ENCODE peak calls at places on chromosomes 3 and 15, in seven cellular contexts. N is psoas muscle, D is neural progenitor cell, B is lower leg skin, U is endothelial cell, L is uterus, H is GM06990. W is an unnamed sample.

GRCh38 chr15:42890161-42890913 is 30.2 kb downstream of the TTBK2 start:
- DNase-seq in N (no peak), D (no peak), B (no peak), U (no peak), L (no peak), H (no peak), W (no peak)

GRCh38 chr3:127213381-127213918 is 20.5 kb downstream of the PRR23E start:
- DNase-seq in N (no peak), D (no peak), B (no peak), U (no peak), L (no peak), H (no peak), W (no peak)

GRCh38 chr3:193997228-193998192 is 138.4 kb upstream of the HES1 start:
- DNase-seq in N (peak; percentile 32), D (no peak), B (no peak), U (no peak), L (peak; percentile 34), H (no peak), W (no peak)

GRCh38 chr3:186241910-186242821 is 119.9 kb downstream of the DGKG start:
- DNase-seq in N (peak; percentile 72), D (peak; percentile 84), B (peak; percentile 62), U (peak; percentile 70), L (peak; percentile 26), H (peak; percentile 70), W (no peak)

GRCh38 chr15:60095711-60096110 is 91.6 kb downstream of the FOXB1 start:
- DNase-seq in N (no peak), D (no peak), B (no peak), U (no peak), L (no peak), H (no peak), W (no peak)

GRCh38 chr3:172315401-172316091 is 132.7 kb downstream of the GHSR start:
- DNase-seq in N (no peak), D (no peak), B (peak; percentile 37), U (no peak), L (peak; percentile 90), H (no peak), W (no peak)

GRCh38 chr15:68380456-68380855 is 51.5 kb downstream of the ITGA11 start:
- DNase-seq in N (no peak), D (no peak), B (no peak), U (no peak), L (no peak), H (no peak), W (no peak)

GRCh38 chr3:7309707-7310106 is 448.8 kb downstream of the GRM7 start:
- DNase-seq in N (peak; percentile 34), D (no peak), B (peak; percentile 39), U (no peak), L (peak; percentile 47), H (no peak), W (no peak)

GRCh38 chr3:111864821-111865656 is 6.0 kb downstream of the PHLDB2 start:
- DNase-seq in N (no peak), D (no peak), B (no peak), U (no peak), L (no peak), H (no peak), W (no peak)

GRCh38 chr3:77139665-77140064 is 99.8 kb downstream of the ROBO2 start:
- DNase-seq in N (no peak), D (no peak), B (no peak), U (no peak), L (no peak), H (no peak), W (no peak)

GRCh38 chr15:72781621-72782020 is 1.9 kb downstream of the ADPGK start:
- DNase-seq in N (no peak), D (no peak), B (no peak), U (no peak), L (no peak), H (no peak), W (no peak)

GRCh38 chr15:79132770-79133169 is 42.2 kb upstream of the RASGRF1 start:
- DNase-seq in N (no peak), D (no peak), B (no peak), U (no peak), L (no peak), H (no peak), W (no peak)

GRCh38 chr15:79132361-79132760 is 41.8 kb upstream of the RASGRF1 start:
- DNase-seq in N (no peak), D (no peak), B (no peak), U (no peak), L (no peak), H (no peak), W (no peak)

GRCh38 chr15:79128556-79128955 is 38.0 kb upstream of the RASGRF1 start:
- DNase-seq in N (no peak), D (no peak), B (no peak), U (no peak), L (no peak), H (no peak), W (no peak)

GRCh38 chr15:79129235-79129634 is 38.7 kb upstream of the RASGRF1 start:
- DNase-seq in N (no peak), D (no peak), B (no peak), U (no peak), L (no peak), H (no peak), W (no peak)

DNA sequence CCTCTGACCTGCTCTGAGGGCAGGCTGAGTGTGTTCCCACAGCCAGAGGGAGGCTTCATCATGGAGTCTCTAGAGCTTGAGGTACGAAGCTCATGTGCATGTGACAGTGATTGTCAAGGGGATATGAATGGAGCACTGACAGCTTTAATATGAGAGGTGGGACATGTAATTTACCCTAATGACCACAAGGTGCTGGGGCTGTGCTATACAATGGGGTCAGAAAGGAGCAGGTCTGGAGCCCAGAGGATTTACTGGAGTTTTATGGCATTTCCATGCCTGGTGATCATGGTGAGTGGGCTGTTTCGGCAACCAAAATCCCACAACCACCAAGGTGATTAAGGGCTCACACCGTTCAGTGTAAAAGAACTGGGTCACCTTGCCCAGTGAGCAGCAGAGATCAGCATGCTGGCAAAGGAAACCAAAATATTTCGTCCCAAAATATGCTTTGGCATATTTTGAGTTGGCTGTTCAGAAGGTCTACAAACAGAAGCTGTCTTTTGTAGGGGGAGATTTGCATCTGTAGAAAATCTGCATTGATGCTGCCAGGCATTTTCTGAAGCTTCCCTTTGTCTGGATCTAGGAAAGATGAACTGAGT is 40.1 kb upstream of the RASGRF1 start:
- DNase-seq in N (no peak), D (peak; percentile 16), B (no peak), U (no peak), L (no peak), H (no peak), W (no peak)
- TF ChIP-seq CTCF in N (no peak), D (peak; percentile 36), B (no peak), U (peak; percentile 63), L (no peak), H (peak; percentile 22), W (no peak)

GRCh38 chr3:52038227-52038626 is 18.1 kb downstream of the DUSP7 start:
- DNase-seq in N (no peak), D (no peak), B (no peak), U (no peak), L (no peak), H (no peak), W (no peak)

GRCh38 chr3:52037291-52037690 is 19.1 kb downstream of the DUSP7 start:
- DNase-seq in N (no peak), D (no peak), B (no peak), U (no peak), L (no peak), H (no peak), W (no peak)

GRCh38 chr3:52036222-52036694 is 20.1 kb downstream of the DUSP7 start:
- DNase-seq in N (no peak), D (no peak), B (no peak), U (no peak), L (no peak), H (peak; percentile 46), W (no peak)

GRCh38 chr3:52034651-52035050 is 21.7 kb downstream of the DUSP7 start:
- DNase-seq in N (no peak), D (no peak), B (no peak), U (no peak), L (no peak), H (no peak), W (no peak)

DNA sequence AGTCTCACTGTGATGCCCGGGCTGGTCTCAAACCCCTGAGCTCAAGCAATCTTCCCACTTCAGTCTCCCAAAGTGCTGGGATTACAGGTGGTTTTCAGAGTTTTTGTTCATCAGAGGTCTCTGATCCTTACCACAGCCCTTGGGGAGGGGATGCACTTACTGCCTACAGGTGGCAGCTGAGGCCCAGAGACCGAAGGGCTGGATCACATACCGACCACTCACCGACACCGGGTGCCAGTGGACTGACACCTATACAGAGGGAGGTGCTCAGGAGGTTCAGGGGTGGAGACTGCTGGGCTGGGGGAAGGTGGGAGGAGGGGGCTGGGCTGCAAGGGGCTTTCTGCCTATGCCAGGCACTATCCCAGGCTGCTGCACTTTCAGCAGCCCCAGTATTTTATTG is 19.5 kb downstream of the DUSP7 start:
- DNase-seq in N (no peak), D (peak; percentile 48), B (no peak), U (no peak), L (no peak), H (no peak), W (no peak)
- TF ChIP-seq CTCF in N (no peak), D (peak; percentile 24), B (no peak), U (no peak), L (no peak), H (no peak), W (no peak)

GRCh38 chr15:93001156-93001555 is 87.9 kb downstream of the RGMA start:
- DNase-seq in N (no peak), D (no peak), B (no peak), U (no peak), L (no peak), H (no peak), W (no peak)

GRCh38 chr15:93005133-93005532 is 83.9 kb downstream of the RGMA start:
- DNase-seq in N (no peak), D (no peak), B (no peak), U (no peak), L (no peak), H (no peak), W (no peak)

GRCh38 chr15:92997821-92998220 is 91.2 kb downstream of the RGMA start:
- DNase-seq in N (no peak), D (no peak), B (no peak), U (no peak), L (no peak), H (no peak), W (no peak)

DNA sequence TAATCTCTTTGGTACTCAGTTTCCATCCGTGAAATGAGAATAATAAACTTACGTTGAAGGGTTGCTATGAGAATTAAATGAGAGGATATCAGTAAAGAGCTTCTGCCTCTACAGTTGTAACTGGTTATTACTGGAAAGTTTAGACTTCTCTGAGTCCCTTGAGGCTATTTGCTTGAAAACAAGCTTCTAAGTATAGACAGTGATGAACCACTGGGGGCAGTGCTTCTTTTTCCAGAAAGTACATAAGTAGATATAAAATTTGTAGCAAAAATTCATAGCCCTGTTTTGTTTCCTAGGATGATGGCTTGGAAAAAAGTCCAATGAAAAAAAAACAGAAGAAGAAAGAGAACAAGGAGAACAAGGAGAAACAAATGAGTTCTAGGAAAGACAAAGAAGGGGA is 87.1 kb downstream of the RGMA start:
- DNase-seq in N (no peak), D (no peak), B (no peak), U (no peak), L (no peak), H (no peak), W (no peak)
- TF ChIP-seq CTCF in N (no peak), D (peak; percentile 18), B (no peak), U (no peak), L (no peak), H (no peak), W (no peak)

DNA sequence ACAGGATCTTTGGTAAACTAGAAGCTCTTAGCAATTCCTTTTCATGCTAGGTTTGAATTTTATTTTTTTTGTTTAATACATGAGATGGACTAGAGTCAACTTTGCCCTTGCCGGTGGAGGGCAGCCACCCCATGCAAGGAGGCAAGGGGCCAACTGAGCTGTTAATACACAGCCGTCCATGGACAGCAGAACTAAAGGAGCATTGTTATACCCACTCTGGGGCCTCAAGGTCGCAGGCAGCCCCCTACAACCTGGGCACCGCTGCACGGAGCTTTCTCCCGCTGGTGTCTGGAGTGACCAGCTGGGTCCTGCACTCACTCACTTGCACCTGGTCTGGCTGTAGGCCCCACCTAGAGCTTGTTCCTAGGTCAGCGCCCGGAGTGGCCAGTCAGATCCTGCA is 47.9 kb upstream of the ACKR4 start:
- DNase-seq in N (no peak), D (no peak), B (no peak), U (no peak), L (no peak), H (no peak), W (no peak)
- TF ChIP-seq CTCF in N (no peak), D (no peak), B (no peak), U (no peak), L (no peak), H (no peak), W (no peak)

W was measured in breast epithelium.